ENCODE peak calls at places on chromosomes 7 and 10, in five cellular contexts. One of them, this sample, is unnamed.

GRCh38 chr7:141915565-141915964 is 634 bp upstream of the OR9A4 start:
- DNase-seq in WTC11: no peak
- DNase-seq in AG09309: no peak
- DNase-seq in M059J: no peak
- DNase-seq in activated naive CD4-positive, alpha-beta T cell: no peak
- DNase-seq in this sample: peak; percentile 61

GRCh38 chr10:71704816-71705215 is 14.8 kb downstream of the C10orf105 start:
- DNase-seq in WTC11: no peak
- DNase-seq in AG09309: no peak
- DNase-seq in M059J: no peak
- DNase-seq in activated naive CD4-positive, alpha-beta T cell: no peak
- DNase-seq in this sample: no peak

GRCh38 chr10:128641998-128642397 is 515.8 kb upstream of the MKI67 start:
- DNase-seq in WTC11: no peak
- DNase-seq in AG09309: no peak
- DNase-seq in M059J: no peak
- DNase-seq in activated naive CD4-positive, alpha-beta T cell: no peak
- DNase-seq in this sample: no peak

GRCh38 chr7:127704211-127704610 is 52.2 kb downstream of the SND1 start:
- DNase-seq in WTC11: no peak
- DNase-seq in AG09309: no peak
- DNase-seq in M059J: no peak
- DNase-seq in activated naive CD4-positive, alpha-beta T cell: no peak
- DNase-seq in this sample: peak; percentile 80

GRCh38 chr7:495326-495725 is 24.3 kb downstream of the PDGFA start:
- DNase-seq in WTC11: peak; percentile 10
- DNase-seq in AG09309: no peak
- DNase-seq in M059J: no peak
- DNase-seq in activated naive CD4-positive, alpha-beta T cell: no peak
- DNase-seq in this sample: no peak

GRCh38 chr10:109962247-109962646 is 38.9 kb upstream of the XPNPEP1 start:
- DNase-seq in WTC11: no peak
- DNase-seq in AG09309: no peak
- DNase-seq in M059J: peak; percentile 20
- DNase-seq in activated naive CD4-positive, alpha-beta T cell: no peak
- DNase-seq in this sample: no peak

GRCh38 chr7:140214075-140214684 is 37.4 kb upstream of the KDM7A start:
- DNase-seq in WTC11: no peak
- DNase-seq in AG09309: no peak
- DNase-seq in M059J: peak; percentile 24
- DNase-seq in activated naive CD4-positive, alpha-beta T cell: no peak
- DNase-seq in this sample: peak; percentile 92

GRCh38 chr7:2860627-2861133 is 16.6 kb upstream of the GNA12 start:
- DNase-seq in WTC11: no peak
- DNase-seq in AG09309: no peak
- DNase-seq in M059J: no peak
- DNase-seq in activated naive CD4-positive, alpha-beta T cell: no peak
- DNase-seq in this sample: no peak

GRCh38 chr7:91515961-91516360 is 251.7 kb downstream of the FZD1 start:
- DNase-seq in WTC11: no peak
- DNase-seq in AG09309: no peak
- DNase-seq in M059J: no peak
- DNase-seq in activated naive CD4-positive, alpha-beta T cell: no peak
- DNase-seq in this sample: no peak

GRCh38 chr10:117441812-117442443 is 66.7 kb upstream of the PDZD8 start:
- DNase-seq in WTC11: no peak
- DNase-seq in AG09309: peak; percentile 95
- DNase-seq in M059J: peak; percentile 99
- DNase-seq in activated naive CD4-positive, alpha-beta T cell: no peak
- DNase-seq in this sample: peak; percentile 99

GRCh38 chr7:36871863-36872262 is 147.6 kb upstream of the AOAH start:
- DNase-seq in WTC11: no peak
- DNase-seq in AG09309: no peak
- DNase-seq in M059J: no peak
- DNase-seq in activated naive CD4-positive, alpha-beta T cell: no peak
- DNase-seq in this sample: no peak

GRCh38 chr10:106519376-106520035 is 645.0 kb downstream of the SORCS1 start:
- DNase-seq in WTC11: no peak
- DNase-seq in AG09309: no peak
- DNase-seq in M059J: no peak
- DNase-seq in activated naive CD4-positive, alpha-beta T cell: no peak
- DNase-seq in this sample: no peak

GRCh38 chr7:149720372-149721083 is 52.9 kb downstream of the ZNF467 start:
- DNase-seq in WTC11: no peak
- DNase-seq in AG09309: no peak
- DNase-seq in M059J: peak; percentile 18
- DNase-seq in activated naive CD4-positive, alpha-beta T cell: no peak
- DNase-seq in this sample: peak; percentile 55

GRCh38 chr7:3244241-3244814 is 56.7 kb upstream of the SDK1 start:
- DNase-seq in WTC11: no peak
- DNase-seq in AG09309: no peak
- DNase-seq in M059J: peak; percentile 92
- DNase-seq in activated naive CD4-positive, alpha-beta T cell: no peak
- DNase-seq in this sample: peak; percentile 89

GRCh38 chr7:5630670-5631069 is 150.8 kb downstream of the RNF216 start:
- DNase-seq in WTC11: no peak
- DNase-seq in AG09309: no peak
- DNase-seq in M059J: peak; percentile 29
- DNase-seq in activated naive CD4-positive, alpha-beta T cell: no peak
- DNase-seq in this sample: no peak

GRCh38 chr7:148975896-148976295 is 52.4 kb downstream of the PDIA4 start:
- DNase-seq in WTC11: no peak
- DNase-seq in AG09309: no peak
- DNase-seq in M059J: no peak
- DNase-seq in activated naive CD4-positive, alpha-beta T cell: no peak
- DNase-seq in this sample: no peak

GRCh38 chr10:3372284-3372683 is 199.7 kb upstream of the PITRM1 start:
- DNase-seq in WTC11: no peak
- DNase-seq in AG09309: peak; percentile 43
- DNase-seq in M059J: no peak
- DNase-seq in activated naive CD4-positive, alpha-beta T cell: no peak
- DNase-seq in this sample: no peak

GRCh38 chr7:84236398-84236797 is 41.8 kb upstream of the SEMA3A start:
- DNase-seq in WTC11: no peak
- DNase-seq in AG09309: no peak
- DNase-seq in M059J: peak; percentile 61
- DNase-seq in activated naive CD4-positive, alpha-beta T cell: no peak
- DNase-seq in this sample: peak; percentile 47

GRCh38 chr10:83625831-83626360 is 513.4 kb upstream of the GHITM start:
- DNase-seq in WTC11: no peak
- DNase-seq in AG09309: no peak
- DNase-seq in M059J: no peak
- DNase-seq in activated naive CD4-positive, alpha-beta T cell: no peak
- DNase-seq in this sample: no peak

GRCh38 chr7:130374507-130374906 is 5.8 kb upstream of the CPA1 start:
- DNase-seq in WTC11: no peak
- DNase-seq in AG09309: no peak
- DNase-seq in M059J: no peak
- DNase-seq in activated naive CD4-positive, alpha-beta T cell: no peak
- DNase-seq in this sample: no peak

GRCh38 chr10:58631715-58632114 is 119.0 kb downstream of the BICC1 start:
- DNase-seq in WTC11: no peak
- DNase-seq in AG09309: no peak
- DNase-seq in M059J: no peak
- DNase-seq in activated naive CD4-positive, alpha-beta T cell: no peak
- DNase-seq in this sample: peak; percentile 72

GRCh38 chr7:131692131-131692960 is 135.9 kb upstream of the PODXL start:
- DNase-seq in WTC11: peak; percentile 95
- DNase-seq in AG09309: no peak
- DNase-seq in M059J: peak; percentile 34
- DNase-seq in activated naive CD4-positive, alpha-beta T cell: no peak
- DNase-seq in this sample: no peak

GRCh38 chr7:159269745-159270144 is 125.1 kb upstream of the VIPR2 start:
- DNase-seq in WTC11: no peak
- DNase-seq in AG09309: no peak
- DNase-seq in M059J: no peak
- DNase-seq in activated naive CD4-positive, alpha-beta T cell: no peak
- DNase-seq in this sample: no peak

GRCh38 chr7:38310601-38311057 is 37.2 kb upstream of the TARP start:
- DNase-seq in WTC11: no peak
- DNase-seq in AG09309: no peak
- DNase-seq in M059J: peak; percentile 54
- DNase-seq in activated naive CD4-positive, alpha-beta T cell: no peak
- DNase-seq in this sample: peak; percentile 27

GRCh38 chr7:15167912-15168311 is 265.4 kb upstream of the DGKB start:
- DNase-seq in WTC11: no peak
- DNase-seq in AG09309: no peak
- DNase-seq in M059J: no peak
- DNase-seq in activated naive CD4-positive, alpha-beta T cell: no peak
- DNase-seq in this sample: peak; percentile 85

GRCh38 chr10:125213541-125214282 is 53.3 kb upstream of the CTBP2 start:
- DNase-seq in WTC11: no peak
- DNase-seq in AG09309: no peak
- DNase-seq in M059J: no peak
- DNase-seq in activated naive CD4-positive, alpha-beta T cell: no peak
- DNase-seq in this sample: no peak

GRCh38 chr10:132547421-132547861 is 9.9 kb downstream of the INPP5A start:
- DNase-seq in WTC11: peak; percentile 9
- DNase-seq in AG09309: no peak
- DNase-seq in M059J: no peak
- DNase-seq in activated naive CD4-positive, alpha-beta T cell: no peak
- DNase-seq in this sample: no peak

GRCh38 chr10:17637869-17638268 is 6.1 kb upstream of the STAM start:
- DNase-seq in WTC11: no peak
- DNase-seq in AG09309: no peak
- DNase-seq in M059J: no peak
- DNase-seq in activated naive CD4-positive, alpha-beta T cell: no peak
- DNase-seq in this sample: no peak

This sample was measured in renal cortical epithelial cell.